ENCODE peak calls at places on chromosomes 1 and 21, in eight cellular contexts. F, R, O, U, I, S, P and K are unnamed samples. For H3K4me1 and H3K9me3, the result is how much of the 10 kb centered on the place peaks cover.

GRCh38 chr1:118113261-118113660 is 71.8 kb downstream of the SPAG17 start:
- DNase-seq in U (no peak), I (peak), S (no peak), R (no peak), O (no peak), P (no peak), F (no peak), K (no peak)

GRCh38 chr1:35172022-35172421 is 20.9 kb downstream of the SFPQ start:
- DNase-seq in F (no peak), I (no peak), O (no peak), S (no peak), U (no peak), P (no peak), R (no peak), K (no peak)

GRCh38 chr1:102776074-102776473 is 332.2 kb downstream of the COL11A1 start:
- DNase-seq in U (no peak), S (no peak), O (peak), P (no peak), I (no peak), R (no peak), F (no peak), K (no peak)

GRCh38 chr1:154411525-154411924 is 6.4 kb downstream of the IL6R start:
- DNase-seq in P (no peak), U (no peak), R (no peak), F (no peak), O (peak), I (no peak), S (no peak), K (no peak)

GRCh38 chr21:23522750-23523149 is 2084.5 kb downstream of the MRPL39 start:
- DNase-seq in F (no peak), O (no peak), I (peak), S (no peak), P (no peak), R (no peak), U (no peak), K (no peak)

GRCh38 chr1:164635784-164636729 is 77.1 kb downstream of the PBX1 start:
- DNase-seq in F (no peak), S (peak), O (no peak), U (peak), I (no peak), P (peak), R (no peak), K (no peak)

GRCh38 chr1:183186820-183187219 is 756 bp downstream of the LAMC2 start:
- DNase-seq in R (no peak), S (no peak), F (no peak), P (no peak), O (no peak), I (peak), U (no peak), K (no peak)

GRCh38 chr1:38115251-38115650 is 68.7 kb upstream of the POU3F1 start:
- DNase-seq in U (no peak), O (no peak), P (no peak), I (no peak), F (no peak), S (no peak), R (no peak), K (no peak)

DNA sequence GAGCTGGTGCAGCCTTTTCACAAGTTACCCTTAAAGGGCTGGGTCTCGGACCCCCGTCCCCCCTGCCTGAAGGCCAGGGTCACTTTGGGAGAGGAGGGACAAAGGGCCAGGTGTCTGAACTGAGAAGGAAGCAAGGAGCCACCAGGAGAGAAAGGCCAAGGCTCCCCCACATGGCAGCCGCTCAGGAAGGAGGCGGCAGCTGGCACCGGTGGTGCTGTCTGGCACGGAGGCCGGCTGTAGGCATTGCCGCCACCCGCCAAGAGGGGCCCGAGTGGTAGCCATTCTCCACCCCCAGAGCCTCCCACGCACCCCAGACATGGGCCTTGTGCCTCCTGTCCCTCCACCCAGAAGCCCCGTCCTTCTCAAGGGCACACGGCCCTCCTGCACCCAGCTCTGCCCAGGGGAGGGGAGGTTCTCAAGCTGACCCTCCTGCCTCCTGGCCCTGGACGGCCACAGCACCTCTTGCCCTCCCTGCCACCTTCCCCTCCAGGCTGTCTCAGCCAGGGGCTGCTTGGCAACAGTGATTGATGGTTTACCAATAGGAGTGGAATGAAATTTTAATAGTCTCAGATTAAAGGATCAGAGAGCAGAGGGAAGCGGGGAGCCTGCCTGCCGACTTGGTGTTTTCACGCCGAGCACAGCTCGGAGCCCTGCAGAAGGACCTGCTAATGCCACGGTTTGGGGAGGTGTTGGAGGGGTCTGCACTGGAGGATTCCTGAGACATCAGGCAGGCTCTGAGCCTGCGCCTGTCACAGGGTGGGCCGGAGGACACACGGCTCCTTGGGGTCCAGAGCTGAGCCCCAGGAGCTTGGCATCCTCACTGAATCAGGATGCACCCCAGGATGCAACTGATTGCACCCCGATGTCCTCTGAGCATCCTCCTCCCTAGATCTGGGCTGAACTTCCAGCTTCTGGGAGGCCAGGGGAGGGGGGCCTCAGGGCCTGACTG is 211.9 kb upstream of the VAMP3 start:
- DNase-seq in R (peak), F (no peak), P (no peak), S (no peak), U (no peak), I (no peak), O (no peak), K (no peak)
- H3K4me1 ChIP-seq in R (under half), F (under half), P (under half), S (under half), U (under half), I (under half), O (under half), K (under half)

GRCh38 chr1:165851034-165851658 is 23.7 kb downstream of the UCK2 start:
- DNase-seq in P (no peak), R (no peak), O (no peak), I (peak), S (no peak), U (no peak), F (no peak), K (no peak)
- H3K4me3 ChIP-seq in P (no peak), R (no peak), O (no peak), I (no peak), S (no peak), U (no peak), F (no peak), K (no peak)

DNA sequence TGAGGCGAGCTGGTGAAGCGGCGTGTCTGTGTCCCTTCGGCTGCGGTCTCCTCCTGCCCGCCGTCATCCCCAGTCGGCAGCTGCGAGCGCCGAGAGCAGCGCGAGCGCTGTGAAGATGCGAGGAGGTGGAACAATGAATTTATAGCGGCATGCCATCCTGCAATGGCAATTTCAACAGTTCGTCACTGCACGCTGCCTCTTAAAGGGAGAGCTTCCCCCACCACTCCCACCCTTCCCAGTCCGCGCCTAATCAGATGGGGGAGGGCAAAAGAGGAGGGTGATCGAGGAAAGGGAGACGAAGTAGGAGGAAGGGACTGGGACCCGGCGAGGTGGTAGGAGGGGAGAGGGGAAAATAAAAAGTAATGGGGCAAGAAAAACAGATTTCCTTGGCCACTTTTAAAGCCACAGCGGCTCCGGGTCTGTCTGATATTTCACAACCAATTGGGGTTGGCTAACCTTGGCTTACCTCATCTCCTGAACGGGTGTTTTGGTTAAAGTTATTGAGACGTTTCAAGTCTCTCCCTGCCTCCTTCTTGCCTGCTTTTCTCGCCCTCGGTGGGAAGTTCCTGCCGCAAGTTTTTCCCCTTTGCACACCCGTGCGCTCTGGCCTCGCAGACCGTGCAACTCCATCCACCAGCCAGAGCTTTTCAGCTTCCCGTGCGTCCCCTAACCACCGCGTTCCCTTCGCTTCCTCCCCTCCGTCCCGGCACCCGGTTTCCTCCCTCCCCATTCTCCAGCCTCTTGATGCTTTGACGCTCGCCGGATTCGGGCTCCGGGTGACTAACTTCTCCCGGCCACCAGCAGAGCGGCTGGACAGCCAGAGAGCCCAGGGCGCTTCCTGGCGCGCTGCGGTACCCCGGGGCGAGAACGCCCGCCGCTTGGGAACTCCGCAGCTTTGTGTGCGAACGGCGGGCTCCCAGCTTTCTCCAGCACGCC is at the start of gene ADAMTS5:
- DNase-seq in O (peak), F (peak), I (peak), R (peak), S (no peak), P (peak), U (peak), K (peak)
- H3K9me3 ChIP-seq in O (under half), F (under half), I (under half), R (under half), S (under half), P (under half), U (under half), K (under half)

GRCh38 chr1:201537467-201537866 is 1.5 kb upstream of the NAV1 start:
- DNase-seq in R (no peak), O (no peak), F (no peak), P (no peak), I (no peak), S (no peak), U (no peak), K (no peak)

GRCh38 chr1:201538618-201539551 is at the start of gene NAV1:
- DNase-seq in S (peak), U (peak), R (peak), P (no peak), I (peak), F (no peak), O (peak), K (peak)

GRCh38 chr1:201537966-201538617 is 835 bp upstream of the NAV1 start:
- DNase-seq in U (no peak), O (peak), F (no peak), R (no peak), I (peak), S (no peak), P (no peak), K (no peak)

GRCh38 chr1:201540846-201541735 is 2.2 kb downstream of the NAV1 start:
- DNase-seq in R (no peak), O (no peak), S (no peak), I (no peak), P (no peak), U (no peak), F (no peak), K (no peak)

GRCh38 chr1:201539561-201540404 is 856 bp downstream of the NAV1 start:
- DNase-seq in F (no peak), S (no peak), O (peak), I (peak), U (peak), R (peak), P (no peak), K (peak)
- H3K4me1 ChIP-seq in F (half or more), S (under half), O (under half), I (under half), U (under half), R (under half), P (under half), K (under half)

GRCh38 chr1:185228979-185229378 is 72.0 kb downstream of the SWT1 start:
- DNase-seq in S (no peak), I (no peak), P (no peak), R (no peak), U (no peak), F (no peak), O (no peak), K (no peak)

GRCh38 chr1:185238447-185238846 is 78.6 kb downstream of the IVNS1ABP start:
- DNase-seq in R (no peak), S (peak), P (no peak), O (no peak), F (no peak), I (peak), U (no peak), K (no peak)

GRCh38 chr1:185229981-185230380 is 73.0 kb downstream of the SWT1 start:
- DNase-seq in I (no peak), U (no peak), F (no peak), S (no peak), P (no peak), R (no peak), O (no peak), K (no peak)

GRCh38 chr1:185227161-185227560 is 70.2 kb downstream of the SWT1 start:
- DNase-seq in O (no peak), I (no peak), U (no peak), F (no peak), P (no peak), R (no peak), S (no peak), K (no peak)

GRCh38 chr1:185232874-185233273 is 75.9 kb downstream of the SWT1 start:
- DNase-seq in S (no peak), I (no peak), F (no peak), P (no peak), R (no peak), O (no peak), U (no peak), K (no peak)
- H3K4me3 ChIP-seq in S (no peak), I (no peak), F (no peak), P (no peak), R (no peak), O (no peak), U (no peak), K (no peak)

GRCh38 chr1:110960777-110961420 is 2.8 kb downstream of the LRIF1 start:
- DNase-seq in S (no peak), R (no peak), P (no peak), O (no peak), F (no peak), I (no peak), U (no peak), K (no peak)
- H3K9me3 ChIP-seq in S (under half), R (under half), P (under half), O (under half), F (under half), I (under half), U (under half), K (under half)

GRCh38 chr1:31639543-31639942 is 5.1 kb downstream of the PEF1 start:
- DNase-seq in S (no peak), F (no peak), O (no peak), U (no peak), R (no peak), I (no peak), P (no peak), K (peak)
- H3K4me1 ChIP-seq in S (under half), F (half or more), O (under half), U (under half), R (under half), I (under half), P (under half), K (under half)

GRCh38 chr1:243315933-243316332 is 60.1 kb downstream of the SDCCAG8 start:
- DNase-seq in I (no peak), P (no peak), R (no peak), U (no peak), O (no peak), F (no peak), S (no peak), K (no peak)

GRCh38 chr1:243315455-243315854 is 59.6 kb downstream of the SDCCAG8 start:
- DNase-seq in I (no peak), O (no peak), U (no peak), F (no peak), P (no peak), R (no peak), S (no peak), K (no peak)

GRCh38 chr1:243312962-243313634 is 57.3 kb downstream of the SDCCAG8 start:
- DNase-seq in S (no peak), O (no peak), R (no peak), P (no peak), F (no peak), I (no peak), U (no peak), K (no peak)

GRCh38 chr1:243313635-243314536 is 58.0 kb downstream of the SDCCAG8 start:
- DNase-seq in I (no peak), O (no peak), S (no peak), U (no peak), P (no peak), R (no peak), F (no peak), K (no peak)

DNA sequence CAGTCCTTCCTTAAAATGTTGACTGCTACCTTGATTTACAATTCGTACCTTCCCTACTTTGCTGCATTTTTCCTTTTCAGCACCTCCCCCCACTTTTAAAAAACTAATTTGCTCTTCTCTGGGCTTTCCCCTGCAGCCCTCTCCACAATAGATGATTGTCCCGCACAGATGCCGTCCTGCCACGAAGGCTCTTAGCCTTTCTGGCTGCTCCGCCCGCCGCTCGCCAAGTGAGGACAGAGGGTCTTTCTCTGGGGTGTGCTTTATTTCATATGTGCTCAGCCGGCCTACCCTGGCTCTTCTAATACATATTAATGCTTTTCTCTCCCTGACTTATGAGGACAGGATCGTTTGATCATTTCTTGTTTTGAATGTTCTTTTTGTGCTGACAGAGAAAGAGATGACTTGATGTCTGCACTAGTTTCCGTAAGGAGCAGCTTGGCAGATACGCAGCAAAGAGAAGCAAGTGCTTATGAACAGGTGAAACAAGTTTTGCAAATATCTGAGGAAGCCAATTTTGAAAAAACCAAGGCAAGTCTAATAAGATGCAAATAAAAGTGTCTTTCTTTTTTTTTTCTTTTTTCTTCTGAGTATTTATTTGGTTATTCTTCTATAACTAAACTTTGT is 60.6 kb downstream of the SDCCAG8 start:
- DNase-seq in O (peak), F (no peak), I (no peak), P (no peak), R (no peak), S (no peak), U (no peak), K (no peak)
- H3K4me3 ChIP-seq in O (no peak), F (no peak), I (no peak), P (no peak), R (no peak), S (no peak), U (no peak), K (no peak)